ENCODE peak calls at places on chromosomes 2 and 18, in eight cellular contexts. K is IMR-90, A is fibroblast of lung, J is endodermal cell, B is hepatocyte, T is astrocyte, Y is A549, D is Peyer's patch. I is an unnamed sample.

GRCh38 chr2:215429424-215429823 is 6.4 kb downstream of the FN1 start:
- DNase-seq in A (peak), J (no peak), B (no peak), D (no peak), T (no peak), Y (no peak), K (peak), I (no peak)

GRCh38 chr2:65807942-65808341 is 375.5 kb upstream of the SPRED2 start:
- DNase-seq in Y (no peak), A (no peak), J (no peak), D (no peak), K (no peak), T (no peak), B (no peak), I (no peak)

GRCh38 chr2:174748948-174749347 is 15.3 kb downstream of the CHRNA1 start:
- DNase-seq in D (peak), T (peak), A (peak), Y (peak), J (peak), B (peak), K (peak), I (peak)

GRCh38 chr2:227456772-227457171 is 15.2 kb upstream of the AGFG1 start:
- DNase-seq in Y (no peak), J (no peak), T (peak), K (peak), B (peak), D (no peak), A (no peak), I (no peak)

GRCh38 chr2:27184115-27184514 is 27.7 kb upstream of the ATRAID start:
- DNase-seq in T (no peak), B (no peak), D (no peak), J (no peak), Y (no peak), A (peak), K (no peak), I (no peak)

GRCh38 chr2:191710411-191710900 is 32.5 kb downstream of the NABP1 start:
- DNase-seq in K (peak), A (peak), B (no peak), D (no peak), T (peak), Y (no peak), J (no peak), I (no peak)

GRCh38 chr2:200603972-200604371 is 18.2 kb downstream of the AOX1 start:
- DNase-seq in K (peak), B (peak), A (peak), Y (no peak), D (no peak), T (peak), J (no peak), I (no peak)

GRCh38 chr2:98875081-98875728 is 60.8 kb downstream of the CRACDL start:
- DNase-seq in K (no peak), Y (no peak), B (no peak), A (no peak), D (no peak), T (no peak), J (no peak), I (no peak)

GRCh38 chr18:10101729-10102128 is 187.9 kb downstream of the VAPA start:
- DNase-seq in B (no peak), A (no peak), Y (no peak), T (no peak), K (no peak), D (no peak), J (peak), I (no peak)

GRCh38 chr2:182946949-182947348 is 80.5 kb upstream of the FRZB start:
- DNase-seq in J (no peak), Y (no peak), T (peak), D (no peak), A (no peak), B (no peak), K (peak), I (no peak)

GRCh38 chr2:64998658-64999061 is 9.5 kb downstream of the SLC1A4 start:
- DNase-seq in Y (no peak), D (no peak), A (no peak), K (peak), T (peak), J (no peak), B (no peak), I (no peak)

GRCh38 chr2:99489758-99490087 is at the start of gene REV1:
- DNase-seq in A (no peak), T (no peak), D (no peak), J (no peak), B (no peak), Y (no peak), K (no peak), I (no peak)

GRCh38 chr2:7011376-7012083 is 94.3 kb downstream of the RNF144A start:
- DNase-seq in J (no peak), T (peak), B (no peak), D (no peak), A (peak), Y (no peak), K (no peak), I (no peak)

GRCh38 chr2:150939087-150939486 is 322.6 kb downstream of the RBM43 start:
- DNase-seq in A (no peak), B (no peak), T (no peak), J (no peak), D (no peak), K (no peak), Y (no peak), I (no peak)

GRCh38 chr18:52310651-52311050 is 29.3 kb upstream of the DCC start:
- DNase-seq in T (no peak), J (peak), K (no peak), Y (no peak), B (no peak), D (no peak), A (no peak), I (no peak)

GRCh38 chr2:15643209-15643500 is 51.5 kb downstream of the DDX1 start:
- DNase-seq in A (no peak), D (no peak), J (no peak), Y (no peak), K (no peak), T (no peak), B (no peak), I (no peak)

GRCh38 chr18:33372442-33372841 is 68.1 kb downstream of the CCDC178 start:
- DNase-seq in T (peak), J (no peak), D (no peak), K (no peak), Y (no peak), B (peak), A (peak), I (no peak)

GRCh38 chr18:54060343-54061005 is 164.0 kb downstream of the MBD2 start:
- DNase-seq in T (no peak), B (no peak), D (no peak), K (no peak), J (no peak), A (no peak), Y (no peak), I (no peak)

GRCh38 chr2:242010567-242011513 is 141.3 kb downstream of the RTP5 start:
- DNase-seq in B (no peak), J (peak), D (peak), T (no peak), K (peak), Y (no peak), A (peak), I (peak)

GRCh38 chr2:40372586-40372985 is 79.3 kb downstream of the SLC8A1 start:
- DNase-seq in B (no peak), A (no peak), K (peak), J (no peak), T (no peak), Y (no peak), D (no peak), I (no peak)

GRCh38 chr2:214130115-214130514 is 280.7 kb upstream of the VWC2L start:
- DNase-seq in B (no peak), Y (no peak), J (no peak), D (no peak), A (no peak), K (no peak), T (no peak), I (no peak)

GRCh38 chr2:214126135-214126534 is 284.7 kb upstream of the VWC2L start:
- DNase-seq in A (peak), D (no peak), B (no peak), J (no peak), Y (no peak), T (peak), K (peak), I (no peak)

GRCh38 chr2:214127178-214127970 is 283.5 kb upstream of the VWC2L start:
- DNase-seq in D (no peak), A (peak), Y (no peak), B (no peak), T (peak), J (no peak), K (peak), I (no peak)

DNA sequence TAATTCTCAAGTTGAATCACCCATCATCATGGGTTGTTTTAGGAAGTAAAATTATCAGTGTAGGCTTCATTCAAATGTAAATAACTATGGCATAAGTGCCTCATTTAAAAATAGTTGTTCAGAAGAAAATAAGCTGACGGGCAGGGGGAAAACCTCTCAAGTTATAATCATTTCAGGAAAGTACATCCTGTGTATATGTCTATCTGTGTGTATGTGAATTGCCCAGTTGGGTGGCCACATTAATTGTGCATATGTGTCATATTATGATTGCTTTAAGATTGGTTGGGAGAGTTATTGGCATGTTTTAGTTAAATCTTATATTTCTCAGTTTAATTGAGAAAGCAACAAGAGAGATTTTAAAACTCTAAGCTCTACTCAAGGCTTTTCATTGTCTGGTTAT is 282.8 kb upstream of the VWC2L start:
- DNase-seq in T (no peak), B (no peak), A (no peak), Y (no peak), K (no peak), D (no peak), J (no peak), I (no peak)
- H3K27ac ChIP-seq in T (no peak), B (no peak), A (no peak), Y (no peak), K (no peak), D (no peak), J (peak), I (no peak)

GRCh38 chr2:237859533-237860272 is at the start of gene RAMP1:
- DNase-seq in K (peak), D (no peak), T (no peak), Y (no peak), J (peak), A (no peak), B (peak), I (no peak)
- H3K27ac ChIP-seq in K (no peak), D (peak), T (no peak), Y (peak), J (no peak), A (no peak), B (peak), I (no peak)

DNA sequence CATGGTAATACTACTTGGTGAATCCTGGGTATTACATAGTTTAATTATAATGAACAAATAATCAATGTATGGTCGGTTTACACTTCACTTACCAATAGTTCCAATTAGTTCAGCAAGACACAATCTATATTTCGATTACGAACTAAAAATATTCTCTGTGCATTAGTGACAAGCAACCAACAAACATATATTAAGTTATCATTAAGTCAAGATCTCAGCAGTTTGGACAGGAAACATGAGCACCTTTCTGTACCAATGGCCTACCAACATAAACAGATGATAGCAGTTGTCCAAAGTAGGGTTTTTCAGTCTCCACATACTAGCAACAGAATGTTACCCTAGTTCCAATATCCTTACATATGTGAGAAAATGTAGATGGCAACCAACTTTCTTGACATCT is 32.8 kb downstream of the RTN4 start:
- DNase-seq in K (no peak), A (no peak), J (no peak), T (no peak), B (no peak), D (no peak), Y (no peak), I (no peak)
- H3K27ac ChIP-seq in K (no peak), A (no peak), J (no peak), T (no peak), B (no peak), D (no peak), Y (no peak), I (no peak)

GRCh38 chr2:48173141-48173540 is 266.8 kb upstream of the FBXO11 start:
- DNase-seq in Y (no peak), T (no peak), D (no peak), B (no peak), A (no peak), J (no peak), K (no peak), I (no peak)

GRCh38 chr2:48169066-48169724 is 262.9 kb upstream of the FBXO11 start:
- DNase-seq in J (no peak), D (no peak), Y (no peak), A (no peak), B (no peak), K (no peak), T (no peak), I (no peak)

GRCh38 chr2:48174503-48174902 is 268.2 kb upstream of the FBXO11 start:
- DNase-seq in B (no peak), D (no peak), T (no peak), A (no peak), K (no peak), J (no peak), Y (no peak), I (no peak)

GRCh38 chr2:48175254-48175653 is 269.0 kb upstream of the FBXO11 start:
- DNase-seq in T (peak), A (peak), B (no peak), K (peak), Y (no peak), D (no peak), J (no peak), I (no peak)

GRCh38 chr2:48170281-48170680 is 264.0 kb upstream of the FBXO11 start:
- DNase-seq in B (no peak), T (no peak), A (peak), Y (no peak), J (no peak), K (peak), D (no peak), I (no peak)
- H3K27ac ChIP-seq in B (no peak), T (no peak), A (no peak), Y (no peak), J (no peak), K (no peak), D (no peak), I (no peak)

DNA sequence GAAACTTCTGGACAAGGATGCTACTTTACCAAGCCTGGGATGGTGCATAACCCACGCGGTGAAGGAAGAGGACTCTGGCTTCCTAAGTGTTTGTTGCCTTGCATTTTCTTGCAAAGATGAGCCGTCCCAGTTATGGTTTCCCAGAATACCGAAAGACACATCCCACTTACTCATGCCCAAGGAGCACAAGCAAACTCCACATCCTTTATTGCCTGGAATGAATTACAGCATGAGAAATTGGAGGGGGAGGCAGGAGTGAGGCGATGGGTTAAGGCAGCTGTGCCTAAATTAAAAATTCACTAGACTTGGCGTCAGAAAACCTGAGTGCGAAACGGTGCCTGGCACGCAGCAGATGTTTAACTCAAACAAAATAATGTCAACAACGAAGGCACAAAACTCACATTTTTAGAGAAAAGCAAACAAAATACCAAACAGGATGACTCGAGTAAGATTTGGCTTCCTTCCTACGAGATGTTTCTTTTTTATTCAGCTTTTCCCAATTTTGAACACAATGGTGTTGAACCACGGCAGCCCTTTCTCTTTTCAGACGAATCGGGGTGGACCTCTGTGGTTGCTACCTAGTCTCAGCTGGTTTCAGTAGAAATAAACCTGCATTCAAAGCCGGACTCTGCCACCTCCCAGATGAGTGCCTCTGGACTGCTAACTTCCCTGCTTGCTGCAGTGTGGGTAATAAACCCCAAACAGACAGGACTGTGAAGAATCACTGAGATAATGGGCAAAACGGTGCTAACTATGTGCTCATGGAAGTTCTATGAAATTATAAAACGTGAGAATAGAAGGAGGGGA is 100.3 kb upstream of the NCK2 start:
- DNase-seq in A (peak), J (no peak), Y (no peak), T (peak), D (no peak), K (no peak), B (no peak), I (no peak)
- H3K27ac ChIP-seq in A (no peak), J (no peak), Y (peak), T (no peak), D (no peak), K (peak), B (peak), I (no peak)

GRCh38 chr18:22538463-22538862 is 120.7 kb upstream of the CTAGE1 start:
- DNase-seq in K (no peak), T (no peak), A (no peak), Y (no peak), D (no peak), B (no peak), J (no peak), I (no peak)

GRCh38 chr18:22536558-22536957 is 118.8 kb upstream of the CTAGE1 start:
- DNase-seq in B (no peak), J (peak), D (no peak), K (no peak), Y (no peak), A (no peak), T (no peak), I (no peak)

GRCh38 chr18:22542400-22542835 is 124.7 kb upstream of the CTAGE1 start:
- DNase-seq in K (peak), D (no peak), B (no peak), T (peak), A (peak), Y (no peak), J (no peak), I (no peak)

GRCh38 chr18:22541232-22541631 is 123.5 kb upstream of the CTAGE1 start:
- DNase-seq in D (no peak), J (no peak), K (no peak), T (no peak), A (no peak), B (no peak), Y (no peak), I (no peak)

DNA sequence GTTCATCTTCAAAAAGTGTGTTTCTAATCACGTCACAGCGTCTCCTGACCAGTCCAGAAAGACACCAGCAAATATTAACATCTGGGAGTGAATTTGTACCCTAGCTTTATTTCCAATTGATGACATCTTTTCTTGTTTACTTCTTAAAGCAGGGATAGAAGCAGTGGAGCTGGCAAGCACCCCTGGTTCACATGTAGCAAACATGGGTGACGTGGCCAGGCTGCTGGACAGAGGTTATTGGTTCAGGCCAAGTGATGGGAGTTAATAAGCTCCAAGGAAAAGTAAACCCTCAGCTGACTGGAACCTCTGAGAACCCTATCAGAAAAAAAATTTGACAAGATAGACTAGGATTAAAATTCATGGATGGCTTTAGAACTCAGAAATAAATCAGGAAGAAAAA is 121.3 kb upstream of the CTAGE1 start:
- DNase-seq in A (peak), B (no peak), Y (no peak), K (no peak), D (no peak), J (no peak), T (no peak), I (no peak)
- H3K27ac ChIP-seq in A (no peak), B (no peak), Y (no peak), K (no peak), D (no peak), J (no peak), T (no peak), I (no peak)

I was measured in CD4-positive, CD25-positive, alpha-beta regulatory T cell.